ENCODE peak calls at places on chromosomes 16 and 17, in ten cellular contexts. E, X, F, O, K, T, N, R, M and P are unnamed samples.

GRCh38 chr17:75689441-75689873 is 22.3 kb downstream of the SAP30BP start:
- DNase-seq in E (peak; percentile 76), X (no peak), F (no peak), O (no peak), K (peak; percentile 63), T (peak; percentile 7), N (no peak), R (peak; percentile 61), M (no peak), P (no peak)

GRCh38 chr16:84819644-84820304 is at the start of gene CRISPLD2:
- DNase-seq in E (peak; percentile 95), X (peak; percentile 79), F (peak; percentile 100), O (no peak), K (peak; percentile 79), T (peak; percentile 81), N (peak; percentile 93), R (peak; percentile 79), M (peak; percentile 73), P (peak; percentile 97)

GRCh38 chr16:389317-389716 is 7.5 kb upstream of the PGAP6 start:
- DNase-seq in E (no peak), X (no peak), F (no peak), O (no peak), K (no peak), T (no peak), N (no peak), R (no peak), M (no peak), P (peak; percentile 16)

GRCh38 chr16:85372627-85373372 is 240.3 kb upstream of the GSE1 start:
- DNase-seq in E (peak; percentile 88), X (no peak), F (peak; percentile 56), O (peak; percentile 47), K (peak; percentile 77), T (no peak), N (no peak), R (no peak), M (no peak), P (peak; percentile 67)

GRCh38 chr17:47229535-47230443 is 20.6 kb downstream of the MYL4 start:
- DNase-seq in E (peak; percentile 97), X (peak; percentile 50), F (peak; percentile 81), O (peak; percentile 64), K (peak; percentile 87), T (peak; percentile 68), N (peak; percentile 91), R (peak; percentile 90), M (peak; percentile 87), P (peak; percentile 94)

GRCh38 chr16:14496786-14497185 is 133.3 kb downstream of the PARN start:
- DNase-seq in E (no peak), X (no peak), F (no peak), O (no peak), K (no peak), T (no peak), N (no peak), R (no peak), M (no peak), P (no peak)

GRCh38 chr16:12090162-12090552 is 113.6 kb downstream of the SNX29 start:
- DNase-seq in E (no peak), X (no peak), F (no peak), O (no peak), K (no peak), T (no peak), N (no peak), R (no peak), M (no peak), P (no peak)

GRCh38 chr16:78432451-78432850 is 333.0 kb downstream of the WWOX start:
- DNase-seq in E (no peak), X (no peak), F (no peak), O (no peak), K (no peak), T (no peak), N (no peak), R (no peak), M (no peak), P (no peak)

GRCh38 chr16:71360378-71360777 is 1.9 kb downstream of the CALB2 start:
- DNase-seq in E (peak; percentile 92), X (no peak), F (peak; percentile 20), O (peak; percentile 53), K (peak; percentile 92), T (no peak), N (peak; percentile 32), R (no peak), M (peak; percentile 66), P (peak; percentile 63)

GRCh38 chr16:57572978-57573733 is 30.7 kb downstream of the ADGRG5 start:
- DNase-seq in E (no peak), X (no peak), F (no peak), O (no peak), K (no peak), T (no peak), N (no peak), R (no peak), M (no peak), P (no peak)

GRCh38 chr17:263271-263670 is 81.8 kb upstream of the DOC2B start:
- DNase-seq in E (no peak), X (no peak), F (no peak), O (no peak), K (no peak), T (no peak), N (no peak), R (no peak), M (no peak), P (no peak)

GRCh38 chr17:40922239-40922638 is 15.2 kb downstream of the KRT23 start:
- DNase-seq in E (peak; percentile 91), X (no peak), F (no peak), O (peak; percentile 53), K (peak; percentile 81), T (no peak), N (peak; percentile 74), R (no peak), M (peak; percentile 81), P (peak; percentile 80)

GRCh38 chr17:16980813-16981731 is 9.2 kb upstream of the TNFRSF13B start:
- DNase-seq in E (peak; percentile 47), X (no peak), F (no peak), O (no peak), K (no peak), T (no peak), N (no peak), R (peak; percentile 2), M (no peak), P (no peak)

GRCh38 chr17:63688396-63689020 is 11.4 kb downstream of the LIMD2 start:
- DNase-seq in E (no peak), X (no peak), F (no peak), O (no peak), K (no peak), T (no peak), N (no peak), R (no peak), M (no peak), P (no peak)

GRCh38 chr16:61581417-61582046 is 454.7 kb downstream of the CDH8 start:
- DNase-seq in E (no peak), X (no peak), F (no peak), O (no peak), K (no peak), T (no peak), N (no peak), R (no peak), M (no peak), P (no peak)

GRCh38 chr17:39924691-39925055 is 2.7 kb downstream of the ORMDL3 start:
- DNase-seq in E (no peak), X (no peak), F (no peak), O (no peak), K (no peak), T (no peak), N (no peak), R (no peak), M (no peak), P (no peak)

GRCh38 chr17:80872011-80872929 is 119.4 kb upstream of the CHMP6 start:
- DNase-seq in E (no peak), X (no peak), F (no peak), O (no peak), K (no peak), T (no peak), N (no peak), R (peak; percentile 86), M (no peak), P (no peak)

GRCh38 chr16:50622643-50623369 is 58.3 kb downstream of the SNX20 start:
- DNase-seq in E (no peak), X (no peak), F (no peak), O (no peak), K (no peak), T (no peak), N (no peak), R (no peak), M (no peak), P (no peak)

GRCh38 chr17:68908045-68908444 is 47.1 kb downstream of the ABCA8 start:
- DNase-seq in E (no peak), X (no peak), F (no peak), O (no peak), K (no peak), T (no peak), N (no peak), R (no peak), M (no peak), P (no peak)

GRCh38 chr16:24504467-24505345 is 34.7 kb upstream of the RBBP6 start:
- DNase-seq in E (peak; percentile 71), X (peak; percentile 28), F (peak; percentile 74), O (no peak), K (peak; percentile 50), T (peak; percentile 56), N (peak; percentile 33), R (peak; percentile 55), M (peak; percentile 75), P (peak; percentile 74)

GRCh38 chr16:1428511-1428910 is 2.4 kb upstream of the PERCC1 start:
- DNase-seq in E (peak; percentile 19), X (no peak), F (peak; percentile 75), O (no peak), K (no peak), T (peak; percentile 32), N (no peak), R (no peak), M (no peak), P (no peak)

GRCh38 chr17:82704886-82705285 is 6.4 kb upstream of the RAB40B start:
- DNase-seq in E (no peak), X (no peak), F (no peak), O (no peak), K (no peak), T (no peak), N (no peak), R (no peak), M (no peak), P (no peak)

GRCh38 chr17:76623271-76624146 is 20.0 kb downstream of the ST6GALNAC1 start:
- DNase-seq in E (peak; percentile 78), X (peak; percentile 63), F (peak; percentile 74), O (peak; percentile 48), K (peak; percentile 52), T (peak; percentile 77), N (peak; percentile 73), R (peak; percentile 57), M (peak; percentile 80), P (peak; percentile 81)

GRCh38 chr16:1743376-1744337 is 27.7 kb downstream of the NME3 start:
- DNase-seq in E (no peak), X (no peak), F (no peak), O (no peak), K (no peak), T (no peak), N (no peak), R (no peak), M (no peak), P (no peak)

GRCh38 chr17:59431606-59432005 is 100.2 kb downstream of the YPEL2 start:
- DNase-seq in E (no peak), X (no peak), F (no peak), O (no peak), K (no peak), T (no peak), N (no peak), R (no peak), M (no peak), P (no peak)

GRCh38 chr17:59941131-59941530 is 23.4 kb downstream of the RNFT1 start:
- DNase-seq in E (no peak), X (no peak), F (no peak), O (no peak), K (no peak), T (no peak), N (no peak), R (no peak), M (no peak), P (no peak)

GRCh38 chr17:7438050-7438614 is 1.2 kb upstream of the FGF11 start:
- DNase-seq in E (no peak), X (no peak), F (peak; percentile 55), O (no peak), K (no peak), T (peak; percentile 42), N (peak; percentile 53), R (no peak), M (no peak), P (peak; percentile 80)

GRCh38 chr17:66661411-66661843 is 173.5 kb upstream of the CACNG5 start:
- DNase-seq in E (peak; percentile 83), X (no peak), F (peak; percentile 18), O (no peak), K (peak; percentile 6), T (no peak), N (peak; percentile 40), R (peak; percentile 97), M (peak; percentile 91), P (no peak)